ENCODE peak calls at places on chromosomes 4 and X, in ten cellular contexts. I is CD8-positive, alpha-beta T cell; Q is fibroblast of pulmonary artery; A is GM23338; C is AG09319; T is AG10803; R is SK-N-SH; F is colonic mucosa; D is GM10248; N is endothelial cell. E is an unnamed sample.

GRCh38 chr4:184680698-184681097 is 31.2 kb downstream of the PRIMPOL start:
- DNase-seq in I (no peak), Q (no peak), A (no peak), C (no peak), T (no peak), R (no peak), F (peak), D (no peak), N (no peak), E (no peak)

GRCh38 chrX:24668111-24668510 is 21.0 kb upstream of the PCYT1B start:
- DNase-seq in I (no peak), Q (peak), A (no peak), C (no peak), T (no peak), R (peak), F (no peak), D (no peak), N (no peak), E (no peak)

GRCh38 chr4:98932539-98932938 is 3.6 kb upstream of the EIF4E start:
- DNase-seq in I (no peak), Q (peak), A (no peak), C (no peak), T (peak), R (no peak), F (no peak), D (no peak), N (no peak), E (no peak)

GRCh38 chr4:1746265-1746691 is 25.0 kb downstream of the TACC3 start:
- DNase-seq in I (peak), Q (peak), A (peak), C (no peak), T (peak), R (peak), F (peak), D (peak), N (peak), E (peak)

GRCh38 chrX:32137525-32137924 is 1065.7 kb upstream of the FTHL17 start:
- DNase-seq in I (no peak), Q (peak), A (peak), C (no peak), T (no peak), R (no peak), F (peak), D (no peak), N (peak), E (no peak)

GRCh38 chrX:150907474-150907873 is 9.0 kb upstream of the CD99L2 start:
- DNase-seq in I (no peak), Q (no peak), A (no peak), C (no peak), T (no peak), R (no peak), F (no peak), D (no peak), N (no peak), E (no peak)

GRCh38 chr4:2370597-2371320 is 47.7 kb downstream of the ZFYVE28 start:
- DNase-seq in I (no peak), Q (no peak), A (no peak), C (no peak), T (no peak), R (no peak), F (no peak), D (no peak), N (no peak), E (no peak)

GRCh38 chr4:110049951-110050925 is 137.6 kb downstream of the EGF start:
- DNase-seq in I (peak), Q (peak), A (peak), C (no peak), T (peak), R (peak), F (peak), D (peak), N (peak), E (peak)

GRCh38 chr4:148270600-148270999 is 171.6 kb downstream of the NR3C2 start:
- DNase-seq in I (no peak), Q (no peak), A (no peak), C (no peak), T (no peak), R (no peak), F (no peak), D (no peak), N (no peak), E (no peak)

GRCh38 chr4:8688041-8688907 is 95.7 kb downstream of the CPZ start:
- DNase-seq in I (no peak), Q (peak), A (peak), C (no peak), T (no peak), R (peak), F (peak), D (no peak), N (peak), E (peak)

GRCh38 chr4:119209077-119209476 is 3.4 kb upstream of the USP53 start:
- DNase-seq in I (no peak), Q (peak), A (no peak), C (peak), T (peak), R (no peak), F (no peak), D (peak), N (no peak), E (peak)

GRCh38 chr4:70778888-70779422 is 57.2 kb downstream of the RUFY3 start:
- DNase-seq in I (no peak), Q (peak), A (no peak), C (no peak), T (no peak), R (no peak), F (no peak), D (no peak), N (no peak), E (no peak)

GRCh38 chr4:74161676-74162450 is 3.9 kb downstream of the MTHFD2L start:
- DNase-seq in I (no peak), Q (peak), A (no peak), C (no peak), T (peak), R (no peak), F (no peak), D (no peak), N (no peak), E (no peak)

GRCh38 chr4:15443770-15444169 is 15.9 kb downstream of the C1QTNF7 start:
- DNase-seq in I (no peak), Q (no peak), A (no peak), C (no peak), T (no peak), R (no peak), F (no peak), D (no peak), N (no peak), E (no peak)

GRCh38 chrX:41963348-41963747 is 40.0 kb upstream of the CASK start:
- DNase-seq in I (no peak), Q (peak), A (no peak), C (no peak), T (no peak), R (no peak), F (peak), D (no peak), N (no peak), E (no peak)

GRCh38 chr4:58983887-58984286 is 1873.7 kb upstream of the IGFBP7 start:
- DNase-seq in I (no peak), Q (no peak), A (no peak), C (no peak), T (no peak), R (no peak), F (no peak), D (no peak), N (no peak), E (no peak)

GRCh38 chrX:72666451-72666850 is 47.7 kb downstream of the PHKA1 start:
- DNase-seq in I (no peak), Q (peak), A (no peak), C (no peak), T (no peak), R (no peak), F (no peak), D (no peak), N (no peak), E (no peak)

GRCh38 chr4:138945840-138946239 is 69.7 kb upstream of the NOCT start:
- DNase-seq in I (no peak), Q (no peak), A (no peak), C (no peak), T (no peak), R (no peak), F (no peak), D (no peak), N (no peak), E (no peak)

GRCh38 chr4:73922766-73923630 is 53.8 kb downstream of the CXCL1 start:
- DNase-seq in I (no peak), Q (peak), A (no peak), C (no peak), T (peak), R (no peak), F (no peak), D (no peak), N (no peak), E (no peak)

GRCh38 chr4:141329174-141329569 is 108.5 kb downstream of the ZNF330 start:
- DNase-seq in I (no peak), Q (peak), A (no peak), C (peak), T (peak), R (no peak), F (no peak), D (no peak), N (no peak), E (no peak)

GRCh38 chrX:103148075-103148474 is 55.1 kb upstream of the NXF3 start:
- DNase-seq in I (no peak), Q (no peak), A (no peak), C (no peak), T (no peak), R (no peak), F (no peak), D (no peak), N (no peak), E (no peak)

GRCh38 chrX:154714925-154715324 is 36.0 kb downstream of the GAB3 start:
- DNase-seq in I (peak), Q (peak), A (peak), C (no peak), T (peak), R (peak), F (peak), D (peak), N (peak), E (peak)

GRCh38 chr4:8247047-8247930 is 22.3 kb upstream of the HTRA3 start:
- DNase-seq in I (no peak), Q (peak), A (no peak), C (no peak), T (no peak), R (no peak), F (no peak), D (no peak), N (no peak), E (no peak)

GRCh38 chrX:22246620-22247019 is 26.1 kb upstream of the CBLL2 start:
- DNase-seq in I (no peak), Q (no peak), A (no peak), C (no peak), T (peak), R (no peak), F (no peak), D (no peak), N (no peak), E (no peak)

GRCh38 chrX:98956014-98956413 is 1454.1 kb downstream of the PCDH19 start:
- DNase-seq in I (no peak), Q (no peak), A (peak), C (no peak), T (no peak), R (no peak), F (no peak), D (no peak), N (no peak), E (no peak)

GRCh38 chr4:22129454-22130075 is 181.0 kb upstream of the KCNIP4 start:
- DNase-seq in I (no peak), Q (peak), A (peak), C (peak), T (peak), R (peak), F (peak), D (no peak), N (peak), E (peak)

GRCh38 chr4:609400-610050 is 15.8 kb upstream of the PDE6B start:
- DNase-seq in I (no peak), Q (no peak), A (no peak), C (no peak), T (no peak), R (no peak), F (no peak), D (no peak), N (no peak), E (no peak)

GRCh38 chr4:612052-612748 is 13.2 kb upstream of the PDE6B start:
- DNase-seq in I (no peak), Q (no peak), A (no peak), C (no peak), T (no peak), R (no peak), F (no peak), D (no peak), N (no peak), E (no peak)

GRCh38 chr4:608236-608635 is 17.1 kb upstream of the PDE6B start:
- DNase-seq in I (no peak), Q (no peak), A (no peak), C (no peak), T (no peak), R (no peak), F (no peak), D (no peak), N (no peak), E (no peak)

GRCh38 chr4:612749-613125 is 12.6 kb upstream of the PDE6B start:
- DNase-seq in I (no peak), Q (no peak), A (no peak), C (no peak), T (no peak), R (no peak), F (no peak), D (no peak), N (no peak), E (no peak)

GRCh38 chr4:610411-611261 is 14.7 kb upstream of the PDE6B start:
- DNase-seq in I (no peak), Q (peak), A (no peak), C (no peak), T (peak), R (no peak), F (peak), D (no peak), N (no peak), E (no peak)
- TF ChIP-seq CTCF in I (no peak), Q (no peak), A (no peak), C (no peak), T (no peak), R (no peak), F (no peak), D (no peak), N (no peak), E (no peak)

DNA sequence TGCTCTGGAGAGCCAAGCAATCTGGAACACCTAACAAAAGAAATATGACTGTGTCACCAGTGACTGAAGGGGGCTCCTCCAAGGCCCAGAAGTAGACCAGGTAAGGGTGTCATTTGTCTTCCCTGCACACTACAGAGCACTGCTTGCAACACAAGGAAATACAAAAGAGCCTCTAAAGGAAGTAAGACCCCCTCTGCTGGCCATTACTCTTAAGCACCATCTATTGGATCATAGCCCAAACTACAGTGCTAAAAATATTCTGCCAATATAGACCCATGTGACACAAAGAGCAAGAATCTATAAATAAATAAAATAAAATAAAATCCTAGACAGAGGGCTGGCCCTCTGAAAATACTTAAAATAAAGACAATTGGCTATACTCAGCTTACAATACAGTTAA is 528.7 kb downstream of the TMA16 start:
- DNase-seq in I (no peak), Q (no peak), A (peak), C (no peak), T (no peak), R (no peak), F (no peak), D (no peak), N (no peak), E (no peak)
- TF ChIP-seq CTCF in I (no peak), Q (no peak), A (peak), C (no peak), T (no peak), R (peak), F (no peak), D (no peak), N (no peak), E (no peak)

GRCh38 chrX:53456254-53456653 is 22.1 kb upstream of the HSD17B10 start:
- DNase-seq in I (no peak), Q (no peak), A (no peak), C (no peak), T (peak), R (no peak), F (no peak), D (no peak), N (no peak), E (no peak)

GRCh38 chrX:53452812-53453211 is 18.6 kb upstream of the HSD17B10 start:
- DNase-seq in I (no peak), Q (no peak), A (no peak), C (no peak), T (no peak), R (no peak), F (no peak), D (no peak), N (no peak), E (no peak)

GRCh38 chrX:53458082-53458481 is 23.9 kb upstream of the HSD17B10 start:
- DNase-seq in I (no peak), Q (peak), A (no peak), C (no peak), T (no peak), R (no peak), F (no peak), D (no peak), N (no peak), E (no peak)
- TF ChIP-seq CTCF in I (no peak), Q (peak), A (peak), C (peak), T (peak), R (peak), F (no peak), D (no peak), N (no peak), E (no peak)

GRCh38 chrX:120514236-120514635 is 45.1 kb upstream of the LAMP2 start:
- DNase-seq in I (no peak), Q (peak), A (peak), C (no peak), T (peak), R (peak), F (no peak), D (peak), N (peak), E (peak)
- TF ChIP-seq CTCF in I (no peak), Q (peak), A (peak), C (peak), T (peak), R (peak), F (peak), D (peak), N (no peak), E (no peak)

GRCh38 chr4:80385397-80386280 is 50.1 kb downstream of the CFAP299 start:
- DNase-seq in I (no peak), Q (no peak), A (no peak), C (no peak), T (no peak), R (no peak), F (no peak), D (no peak), N (no peak), E (peak)

GRCh38 chr4:80387390-80388283 is 52.1 kb downstream of the CFAP299 start:
- DNase-seq in I (no peak), Q (no peak), A (no peak), C (no peak), T (no peak), R (no peak), F (no peak), D (no peak), N (no peak), E (peak)

GRCh38 chr4:80390178-80390577 is 54.6 kb downstream of the CFAP299 start:
- DNase-seq in I (no peak), Q (no peak), A (no peak), C (no peak), T (no peak), R (no peak), F (no peak), D (no peak), N (no peak), E (no peak)

GRCh38 chr4:80388284-80388607 is 52.7 kb downstream of the CFAP299 start:
- DNase-seq in I (no peak), Q (no peak), A (no peak), C (no peak), T (no peak), R (no peak), F (no peak), D (no peak), N (no peak), E (no peak)

DNA sequence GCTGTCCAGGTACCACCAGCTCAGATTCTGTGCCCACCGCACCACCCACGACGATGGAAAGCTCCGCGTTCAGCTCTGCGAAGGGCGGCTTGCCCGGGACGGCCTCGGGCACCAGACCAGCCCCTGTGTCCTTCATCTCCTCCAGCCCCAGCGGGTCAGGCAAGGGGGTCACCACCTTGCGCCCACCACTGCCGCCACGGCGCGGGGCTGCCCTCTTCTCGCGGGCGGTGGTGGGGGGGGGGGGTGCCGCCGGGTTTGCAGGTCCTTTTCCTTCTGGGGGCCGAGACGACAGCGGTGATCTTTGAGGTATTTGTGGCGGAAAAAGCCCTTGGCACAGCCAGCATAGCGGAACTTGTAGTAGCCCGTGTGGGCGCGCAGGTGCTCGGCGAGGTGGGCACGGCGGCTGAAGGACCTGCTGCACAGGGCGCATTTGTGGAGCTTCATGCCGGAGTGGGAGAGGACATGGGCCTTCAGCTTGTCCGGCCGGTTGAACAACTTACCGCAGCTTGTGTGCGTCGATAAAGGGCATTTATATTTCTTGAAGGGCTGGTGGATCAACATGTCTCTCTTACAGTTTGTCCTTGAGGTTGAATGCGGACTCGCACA is 50.9 kb downstream of the CFAP299 start:
- DNase-seq in I (no peak), Q (no peak), A (no peak), C (no peak), T (no peak), R (no peak), F (no peak), D (no peak), N (no peak), E (no peak)
- TF ChIP-seq CTCF in I (no peak), Q (no peak), A (no peak), C (no peak), T (no peak), R (no peak), F (no peak), D (no peak), N (no peak), E (no peak)

DNA sequence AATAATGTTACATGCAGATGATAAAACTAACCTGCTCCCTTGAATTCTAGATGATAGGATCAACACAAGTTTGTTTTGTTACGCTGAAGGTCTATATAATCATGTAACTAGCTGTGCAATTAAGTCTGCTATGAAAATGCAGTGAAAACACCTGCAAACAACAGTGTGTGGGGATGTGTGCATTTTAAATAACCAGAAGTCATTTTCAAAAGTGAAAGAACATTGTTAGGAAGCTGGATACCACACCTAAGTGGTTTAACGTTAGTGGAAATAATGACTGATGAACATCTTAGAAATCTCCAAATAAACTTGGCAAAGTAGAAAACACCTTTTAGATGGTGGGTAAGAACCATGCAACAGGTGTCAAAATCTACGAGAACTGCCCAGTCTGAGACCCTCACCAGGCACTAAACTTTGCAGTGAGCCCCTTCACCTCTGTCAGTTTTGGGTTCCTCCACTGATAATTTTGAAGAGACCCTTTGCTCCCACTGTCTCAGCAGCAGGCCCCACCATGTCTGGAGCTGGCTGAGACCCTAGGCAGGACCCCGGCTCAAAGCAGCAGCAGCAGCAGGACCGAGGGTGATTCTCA is 36.6 kb downstream of the CHST7 start:
- DNase-seq in I (no peak), Q (no peak), A (no peak), C (no peak), T (no peak), R (no peak), F (no peak), D (no peak), N (no peak), E (no peak)
- TF ChIP-seq CTCF in I (no peak), Q (no peak), A (no peak), C (no peak), T (no peak), R (no peak), F (no peak), D (no peak), N (no peak), E (no peak)

GRCh38 chr4:39044364-39044946 is 12.2 kb upstream of the TMEM156 start:
- DNase-seq in I (peak), Q (peak), A (peak), C (peak), T (peak), R (peak), F (peak), D (peak), N (peak), E (peak)
- TF ChIP-seq CTCF in I (no peak), Q (no peak), A (no peak), C (peak), T (peak), R (peak), F (no peak), D (peak), N (no peak), E (peak)

GRCh38 chr4:48033825-48034413 is 17.3 kb downstream of the NIPAL1 start:
- DNase-seq in I (peak), Q (peak), A (peak), C (no peak), T (no peak), R (peak), F (peak), D (no peak), N (peak), E (no peak)
- TF ChIP-seq CTCF in I (peak), Q (peak), A (peak), C (peak), T (peak), R (peak), F (peak), D (peak), N (peak), E (peak)